ENCODE peak calls at places on chromosome 9, in six cellular contexts. J is CD4-positive, alpha-beta T cell; M is GM06990; G is nephron progenitor cell; D is activated naive CD8-positive, alpha-beta T cell treated with anti-CD3 and anti-CD28 coated beads, Interleukin-2, amount 50 U/mL, for 24 hours; A is psoas muscle. N is an unnamed sample.

GRCh38 chr9:89477811-89478583 is 19.9 kb downstream of the SEMA4D start:
- DNase-seq in G (no peak), J (peak; percentile 63), A (no peak), D (no peak), M (no peak), N (no peak)

GRCh38 chr9:95268681-95269080 is 48.8 kb downstream of the FANCC start:
- DNase-seq in G (no peak), A (no peak), J (no peak), D (no peak), M (no peak), N (no peak)

GRCh38 chr9:133201424-133202144 is 7.5 kb downstream of the OBP2B start:
- DNase-seq in G (no peak), D (no peak), J (no peak), M (no peak), A (no peak), N (no peak)

GRCh38 chr9:110543631-110544051 is 35.9 kb downstream of the SVEP1 start:
- DNase-seq in M (no peak), J (no peak), G (no peak), A (peak; percentile 40), D (no peak), N (no peak)

GRCh38 chr9:11457809-11458785 is 845.3 kb upstream of the PTPRD start:
- DNase-seq in A (no peak), D (no peak), G (no peak), M (no peak), J (no peak), N (no peak)

GRCh38 chr9:29212590-29213373 is 1639.5 kb upstream of the C9orf72 start:
- DNase-seq in D (no peak), J (no peak), G (peak; percentile 48), M (no peak), A (no peak), N (no peak)

GRCh38 chr9:88957526-88957925 is 33.7 kb upstream of the S1PR3 start:
- DNase-seq in A (no peak), J (no peak), G (no peak), D (no peak), M (no peak), N (no peak)

GRCh38 chr9:99736291-99736690 is 85.4 kb upstream of the NR4A3 start:
- DNase-seq in J (no peak), D (no peak), G (no peak), M (no peak), A (no peak), N (no peak)

GRCh38 chr9:32069169-32069813 is 315.2 kb upstream of the ACO1 start:
- DNase-seq in A (no peak), M (no peak), G (no peak), D (no peak), J (no peak), N (no peak)

GRCh38 chr9:136690841-136691261 is 3.6 kb upstream of the AGPAT2 start:
- DNase-seq in A (peak; percentile 66), J (no peak), G (no peak), M (no peak), D (no peak), N (no peak)

GRCh38 chr9:93558503-93558902 is 17.9 kb upstream of the PHF2 start:
- DNase-seq in M (no peak), G (no peak), A (no peak), J (no peak), D (no peak), N (no peak)

GRCh38 chr9:19336166-19336565 is 43.9 kb downstream of the RPS6 start:
- DNase-seq in J (no peak), A (no peak), G (no peak), D (no peak), M (no peak), N (no peak)

GRCh38 chr9:653856-654387 is 187.6 kb upstream of the DMRT1 start:
- DNase-seq in J (no peak), A (no peak), G (no peak), M (no peak), D (no peak), N (no peak)

GRCh38 chr9:130118841-130119520 is 53.2 kb upstream of the NCS1 start:
- DNase-seq in A (no peak), M (no peak), J (no peak), G (no peak), D (no peak), N (no peak)

GRCh38 chr9:21682981-21683380 is 119.5 kb upstream of the MTAP start:
- DNase-seq in M (no peak), G (no peak), D (no peak), J (no peak), A (no peak), N (no peak)

GRCh38 chr9:18847576-18848275 is 185.3 kb downstream of the SAXO1 start:
- DNase-seq in A (no peak), M (no peak), G (no peak), D (no peak), J (no peak), N (no peak)

GRCh38 chr9:130041648-130042405 is 1.2 kb downstream of the FNBP1 start:
- DNase-seq in G (peak; percentile 47), A (no peak), M (no peak), J (no peak), D (no peak), N (peak; percentile 35)

GRCh38 chr9:93076101-93076791 is 17.7 kb downstream of the SUSD3 start:
- DNase-seq in D (no peak), J (no peak), M (no peak), A (no peak), G (no peak), N (no peak)

GRCh38 chr9:31304576-31304975 is 1079.9 kb upstream of the ACO1 start:
- DNase-seq in D (no peak), J (no peak), A (no peak), G (no peak), M (no peak), N (no peak)

GRCh38 chr9:35313911-35314310 is 152.1 kb downstream of the UNC13B start:
- DNase-seq in A (no peak), J (no peak), G (no peak), M (no peak), D (no peak), N (no peak)

GRCh38 chr9:88076286-88077070 is 61.8 kb downstream of the SPATA31C2 start:
- DNase-seq in D (peak; percentile 35), J (peak; percentile 41), M (no peak), G (peak; percentile 72), A (peak; percentile 55), N (peak; percentile 66)

GRCh38 chr9:92986175-92987110 is 39.1 kb downstream of the FGD3 start:
- DNase-seq in D (no peak), G (no peak), A (no peak), M (no peak), J (peak; percentile 58), N (no peak)

GRCh38 chr9:35277649-35278359 is 116.0 kb downstream of the UNC13B start:
- DNase-seq in G (no peak), A (no peak), D (no peak), M (no peak), J (no peak), N (no peak)

GRCh38 chr9:96008502-96009222 is 133.2 kb downstream of the ERCC6L2 start:
- DNase-seq in D (no peak), J (no peak), M (no peak), A (peak; percentile 27), G (no peak), N (no peak)

GRCh38 chr9:106883626-106884190 is 20.7 kb downstream of the ZNF462 start:
- DNase-seq in G (no peak), D (no peak), M (no peak), A (no peak), J (no peak), N (no peak)

GRCh38 chr9:13175732-13176131 is 103.8 kb downstream of the MPDZ start:
- DNase-seq in G (no peak), D (no peak), A (no peak), M (no peak), J (no peak), N (no peak)

GRCh38 chr9:80059979-80060378 is 488.2 kb downstream of the TLE4 start:
- DNase-seq in M (no peak), J (no peak), G (no peak), D (no peak), A (no peak), N (no peak)